ENCODE peak calls at places on chromosome X, in six cellular contexts. J, F, B, O, Z and X are unnamed samples.

GRCh38 chrX:37796302-37796701 is 16.4 kb downstream of the CYBB start:
- DNase-seq in Z (no peak), O (no peak), F (no peak), B (no peak), J (no peak), X (no peak)

GRCh38 chrX:124736553-124737240 is 390.3 kb downstream of the SH2D1A start:
- DNase-seq in B (peak), Z (no peak), J (no peak), F (peak), O (no peak), X (no peak)

GRCh38 chrX:54920610-54921426 is at the start of gene TRO:
- DNase-seq in B (peak), J (peak), Z (no peak), F (no peak), O (no peak), X (no peak)

GRCh38 chrX:76802698-76803097 is 375.2 kb downstream of the MAGEE1 start:
- DNase-seq in O (peak), F (no peak), J (no peak), Z (no peak), B (no peak), X (peak)

GRCh38 chrX:37350034-37350365 is 836 bp downstream of the PRRG1 start:
- DNase-seq in J (peak), F (no peak), B (no peak), O (peak), Z (peak), X (peak)

GRCh38 chrX:74902806-74903205 is 22.4 kb downstream of the NEXMIF start:
- DNase-seq in O (no peak), F (no peak), B (no peak), J (no peak), Z (no peak), X (no peak)

GRCh38 chrX:43750248-43750676 is 94.2 kb downstream of the MAOA start:
- DNase-seq in B (peak), J (peak), O (peak), F (no peak), Z (peak), X (peak)

GRCh38 chrX:68060506-68061205 is 372.6 kb downstream of the OPHN1 start:
- DNase-seq in B (no peak), O (no peak), F (no peak), J (peak), Z (no peak), X (no peak)

GRCh38 chrX:20313889-20314288 is 47.2 kb upstream of the RPS6KA3 start:
- DNase-seq in F (no peak), J (no peak), O (no peak), B (peak), Z (no peak), X (no peak)

GRCh38 chrX:133859860-133860259 is 125.5 kb downstream of the GPC3 start:
- DNase-seq in B (no peak), Z (no peak), O (peak), J (peak), F (no peak), X (peak)

GRCh38 chrX:39691724-39692123 is 406.0 kb downstream of the BCOR start:
- DNase-seq in J (no peak), O (no peak), B (no peak), F (no peak), Z (no peak), X (no peak)

GRCh38 chrX:391717-392691 is 5.3 kb upstream of the PPP2R3B start:
- DNase-seq in F (no peak), J (no peak), Z (no peak), B (no peak), O (no peak), X (no peak)

GRCh38 chrX:14027511-14028019 is 2.1 kb downstream of the GEMIN8 start:
- DNase-seq in B (no peak), O (peak), F (no peak), J (peak), Z (no peak), X (peak)

GRCh38 chrX:49915352-49916222 is 6.8 kb upstream of the CLCN5 start:
- DNase-seq in J (peak), B (peak), O (peak), F (no peak), Z (no peak), X (peak)

GRCh38 chrX:65877953-65878352 is 161.9 kb downstream of the VSIG4 start:
- DNase-seq in J (no peak), F (no peak), B (no peak), Z (no peak), O (no peak), X (no peak)

GRCh38 chrX:51332188-51332942 is at the start of gene NUDT10:
- DNase-seq in Z (peak), F (peak), O (peak), J (peak), B (no peak), X (peak)

GRCh38 chrX:38694394-38694793 is 106.9 kb upstream of the MID1IP1 start:
- DNase-seq in J (peak), Z (no peak), B (no peak), O (no peak), F (no peak), X (peak)

GRCh38 chrX:54540289-54540688 is 10.3 kb downstream of the GNL3L start:
- DNase-seq in J (peak), F (no peak), B (no peak), O (peak), Z (no peak), X (no peak)

GRCh38 chrX:152638443-152638904 is 779 bp downstream of the GABRQ start:
- DNase-seq in F (no peak), Z (no peak), J (no peak), O (no peak), B (no peak), X (no peak)
- H3K4me3 ChIP-seq in F (no peak), Z (no peak), J (no peak), O (no peak), B (no peak), X (no peak)

DNA sequence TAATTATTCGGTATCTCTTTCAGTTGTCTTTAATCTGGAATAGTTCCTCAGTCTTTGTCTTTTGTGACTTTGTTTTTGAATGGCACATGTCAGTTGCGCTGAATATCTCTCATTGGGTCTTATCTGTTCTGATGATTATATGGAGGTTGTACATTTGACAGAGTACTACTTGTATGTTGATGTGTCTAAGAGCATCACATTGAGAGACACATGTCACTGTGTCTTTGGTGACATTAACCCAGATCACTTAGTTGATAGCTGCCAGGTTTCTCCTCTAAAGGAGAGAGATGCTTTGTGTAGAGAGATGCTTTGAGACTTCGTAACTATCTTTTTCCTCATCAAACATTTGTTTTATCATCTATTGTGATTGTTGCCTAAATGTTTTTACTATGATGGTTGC is 92.1 kb downstream of the USP9X start:
- DNase-seq in O (no peak), F (no peak), Z (no peak), B (no peak), J (no peak), X (no peak)
- H3K4me3 ChIP-seq in O (no peak), F (no peak), Z (no peak), B (no peak), J (no peak), X (no peak)

GRCh38 chrX:84932814-84933213 is 70.9 kb upstream of the APOOL start:
- DNase-seq in J (no peak), F (no peak), O (no peak), B (no peak), Z (no peak), X (no peak)

GRCh38 chrX:84933956-84934556 is 69.6 kb upstream of the APOOL start:
- DNase-seq in Z (no peak), B (no peak), O (no peak), F (no peak), J (no peak), X (no peak)
- H3K4me3 ChIP-seq in Z (no peak), B (no peak), O (no peak), F (no peak), J (no peak), X (no peak)

GRCh38 chrX:152926279-152926678 is 28.4 kb downstream of the ZNF185 start:
- DNase-seq in F (peak), O (peak), J (peak), B (peak), Z (no peak), X (peak)
- H3K4me3 ChIP-seq in F (no peak), O (no peak), J (no peak), B (no peak), Z (no peak), X (no peak)